ENCODE peak calls at places on chromosomes 13 and 19, in five cellular contexts. One of them, this sample, is unnamed.

GRCh38 chr13:21567714-21568113 is 36.3 kb downstream of the MICU2 start:
- DNase-seq in cardiac muscle cell: peak
- DNase-seq in ascending aorta: no peak
- DNase-seq in thoracic aorta: no peak
- DNase-seq in glutamatergic neuron: no peak
- DNase-seq in this sample: no peak

GRCh38 chr13:94192576-94192975 is 286.9 kb downstream of the DCT start:
- DNase-seq in cardiac muscle cell: peak
- DNase-seq in ascending aorta: no peak
- DNase-seq in thoracic aorta: no peak
- DNase-seq in glutamatergic neuron: peak
- DNase-seq in this sample: peak

GRCh38 chr13:26061947-26062346 is 10.1 kb upstream of the SHISA2 start:
- DNase-seq in cardiac muscle cell: peak
- DNase-seq in ascending aorta: no peak
- DNase-seq in thoracic aorta: no peak
- DNase-seq in glutamatergic neuron: no peak
- DNase-seq in this sample: no peak

GRCh38 chr19:38538793-38539528 is 78.8 kb downstream of the MAP4K1 start:
- DNase-seq in cardiac muscle cell: no peak
- DNase-seq in ascending aorta: no peak
- DNase-seq in thoracic aorta: no peak
- DNase-seq in glutamatergic neuron: no peak
- DNase-seq in this sample: no peak

GRCh38 chr19:35528218-35529038 is at the start of gene SBSN:
- DNase-seq in cardiac muscle cell: peak
- DNase-seq in ascending aorta: no peak
- DNase-seq in thoracic aorta: no peak
- DNase-seq in glutamatergic neuron: no peak
- DNase-seq in this sample: no peak

GRCh38 chr19:32453736-32454135 is 48.2 kb downstream of the DPY19L3 start:
- DNase-seq in cardiac muscle cell: peak
- DNase-seq in ascending aorta: no peak
- DNase-seq in thoracic aorta: no peak
- DNase-seq in glutamatergic neuron: no peak
- DNase-seq in this sample: no peak

GRCh38 chr13:25300861-25301346 is 521 bp upstream of the NUP58 start:
- DNase-seq in cardiac muscle cell: peak
- DNase-seq in ascending aorta: peak
- DNase-seq in thoracic aorta: no peak
- DNase-seq in glutamatergic neuron: peak
- DNase-seq in this sample: peak

GRCh38 chr19:485122-485521 is 11.2 kb upstream of the MADCAM1 start:
- DNase-seq in cardiac muscle cell: no peak
- DNase-seq in ascending aorta: no peak
- DNase-seq in thoracic aorta: no peak
- DNase-seq in glutamatergic neuron: peak
- DNase-seq in this sample: no peak

GRCh38 chr19:7590256-7590655 is 5.4 kb upstream of the CAMSAP3 start:
- DNase-seq in cardiac muscle cell: no peak
- DNase-seq in ascending aorta: no peak
- DNase-seq in thoracic aorta: no peak
- DNase-seq in glutamatergic neuron: no peak
- DNase-seq in this sample: no peak

GRCh38 chr19:11377756-11378155 is 3.3 kb downstream of the SWSAP1 start:
- DNase-seq in cardiac muscle cell: no peak
- DNase-seq in ascending aorta: no peak
- DNase-seq in thoracic aorta: no peak
- DNase-seq in glutamatergic neuron: no peak
- DNase-seq in this sample: no peak

GRCh38 chr19:50410109-50410508 is 8.6 kb upstream of the SPIB start:
- DNase-seq in cardiac muscle cell: no peak
- DNase-seq in ascending aorta: no peak
- DNase-seq in thoracic aorta: no peak
- DNase-seq in glutamatergic neuron: no peak
- DNase-seq in this sample: no peak

GRCh38 chr19:58543826-58544590 is at the start of gene TRIM28:
- DNase-seq in cardiac muscle cell: peak
- DNase-seq in ascending aorta: peak
- DNase-seq in thoracic aorta: peak
- DNase-seq in glutamatergic neuron: peak
- DNase-seq in this sample: peak

GRCh38 chr13:98399756-98400155 is 177.2 kb downstream of the STK24 start:
- DNase-seq in cardiac muscle cell: no peak
- DNase-seq in ascending aorta: no peak
- DNase-seq in thoracic aorta: no peak
- DNase-seq in glutamatergic neuron: no peak
- DNase-seq in this sample: no peak

GRCh38 chr19:48558018-48558684 is 6.2 kb downstream of the SULT2B1 start:
- DNase-seq in cardiac muscle cell: peak
- DNase-seq in ascending aorta: no peak
- DNase-seq in thoracic aorta: no peak
- DNase-seq in glutamatergic neuron: no peak
- DNase-seq in this sample: no peak

GRCh38 chr13:43470610-43471009 is 316.2 kb downstream of the ENOX1 start:
- DNase-seq in cardiac muscle cell: no peak
- DNase-seq in ascending aorta: no peak
- DNase-seq in thoracic aorta: no peak
- DNase-seq in glutamatergic neuron: no peak
- DNase-seq in this sample: no peak

GRCh38 chr19:11887618-11888531 is at the start of gene ZNF69:
- DNase-seq in cardiac muscle cell: peak
- DNase-seq in ascending aorta: peak
- DNase-seq in thoracic aorta: peak
- DNase-seq in glutamatergic neuron: peak
- DNase-seq in this sample: no peak

GRCh38 chr19:29745253-29745652 is 30.2 kb upstream of the C19orf12 start:
- DNase-seq in cardiac muscle cell: no peak
- DNase-seq in ascending aorta: no peak
- DNase-seq in thoracic aorta: no peak
- DNase-seq in glutamatergic neuron: peak
- DNase-seq in this sample: peak

GRCh38 chr13:41544824-41545707 is 87.7 kb downstream of the RGCC start:
- DNase-seq in cardiac muscle cell: no peak
- DNase-seq in ascending aorta: no peak
- DNase-seq in thoracic aorta: no peak
- DNase-seq in glutamatergic neuron: no peak
- DNase-seq in this sample: no peak

GRCh38 chr19:1309977-1310852 is 24.5 kb downstream of the EFNA2 start:
- DNase-seq in cardiac muscle cell: no peak
- DNase-seq in ascending aorta: no peak
- DNase-seq in thoracic aorta: no peak
- DNase-seq in glutamatergic neuron: no peak
- DNase-seq in this sample: no peak

GRCh38 chr13:78913656-78914055 is 254.7 kb upstream of the OBI1 start:
- DNase-seq in cardiac muscle cell: no peak
- DNase-seq in ascending aorta: no peak
- DNase-seq in thoracic aorta: no peak
- DNase-seq in glutamatergic neuron: no peak
- DNase-seq in this sample: no peak

GRCh38 chr19:29815231-29815630 is 3.4 kb downstream of the CCNE1 start:
- DNase-seq in cardiac muscle cell: no peak
- DNase-seq in ascending aorta: no peak
- DNase-seq in thoracic aorta: no peak
- DNase-seq in glutamatergic neuron: no peak
- DNase-seq in this sample: no peak

GRCh38 chr19:50427997-50428425 is 4.7 kb upstream of the MYBPC2 start:
- DNase-seq in cardiac muscle cell: peak
- DNase-seq in ascending aorta: peak
- DNase-seq in thoracic aorta: no peak
- DNase-seq in glutamatergic neuron: no peak
- DNase-seq in this sample: no peak

GRCh38 chr13:75596657-75597182 is 39.4 kb upstream of the LMO7 start:
- DNase-seq in cardiac muscle cell: no peak
- DNase-seq in ascending aorta: no peak
- DNase-seq in thoracic aorta: no peak
- DNase-seq in glutamatergic neuron: no peak
- DNase-seq in this sample: no peak

GRCh38 chr13:41716236-41716635 is 244.7 kb downstream of the VWA8 start:
- DNase-seq in cardiac muscle cell: no peak
- DNase-seq in ascending aorta: no peak
- DNase-seq in thoracic aorta: no peak
- DNase-seq in glutamatergic neuron: no peak
- DNase-seq in this sample: no peak

GRCh38 chr13:22017226-22017625 is 346.4 kb downstream of the FGF9 start:
- DNase-seq in cardiac muscle cell: no peak
- DNase-seq in ascending aorta: no peak
- DNase-seq in thoracic aorta: no peak
- DNase-seq in glutamatergic neuron: no peak
- DNase-seq in this sample: no peak

GRCh38 chr19:18596752-18597157 is 8.2 kb downstream of the REX1BD start:
- DNase-seq in cardiac muscle cell: peak
- DNase-seq in ascending aorta: no peak
- DNase-seq in thoracic aorta: no peak
- DNase-seq in glutamatergic neuron: peak
- DNase-seq in this sample: no peak

GRCh38 chr13:33571618-33572017 is 246.3 kb upstream of the RFC3 start:
- DNase-seq in cardiac muscle cell: no peak
- DNase-seq in ascending aorta: no peak
- DNase-seq in thoracic aorta: no peak
- DNase-seq in glutamatergic neuron: no peak
- DNase-seq in this sample: no peak

GRCh38 chr19:49924004-49924880 is 4.8 kb upstream of the ATF5 start:
- DNase-seq in cardiac muscle cell: no peak
- DNase-seq in ascending aorta: no peak
- DNase-seq in thoracic aorta: no peak
- DNase-seq in glutamatergic neuron: peak
- DNase-seq in this sample: no peak

GRCh38 chr19:29872224-29872731 is 60.5 kb downstream of the CCNE1 start:
- DNase-seq in cardiac muscle cell: peak
- DNase-seq in ascending aorta: no peak
- DNase-seq in thoracic aorta: no peak
- DNase-seq in glutamatergic neuron: peak
- DNase-seq in this sample: peak

GRCh38 chr13:65943711-65944110 is 1286.4 kb downstream of the PCDH9 start:
- DNase-seq in cardiac muscle cell: peak
- DNase-seq in ascending aorta: no peak
- DNase-seq in thoracic aorta: no peak
- DNase-seq in glutamatergic neuron: no peak
- DNase-seq in this sample: no peak

GRCh38 chr13:50198508-50198907 is 183.3 kb downstream of the KCNRG start:
- DNase-seq in cardiac muscle cell: peak
- DNase-seq in ascending aorta: no peak
- DNase-seq in thoracic aorta: no peak
- DNase-seq in glutamatergic neuron: no peak
- DNase-seq in this sample: no peak

GRCh38 chr13:23740002-23740401 is 149.2 kb downstream of the MIPEP start:
- DNase-seq in cardiac muscle cell: no peak
- DNase-seq in ascending aorta: no peak
- DNase-seq in thoracic aorta: no peak
- DNase-seq in glutamatergic neuron: no peak
- DNase-seq in this sample: no peak

GRCh38 chr13:23731709-23732108 is 157.5 kb downstream of the MIPEP start:
- DNase-seq in cardiac muscle cell: no peak
- DNase-seq in ascending aorta: no peak
- DNase-seq in thoracic aorta: no peak
- DNase-seq in glutamatergic neuron: no peak
- DNase-seq in this sample: no peak

GRCh38 chr13:23735329-23735728 is 153.9 kb downstream of the MIPEP start:
- DNase-seq in cardiac muscle cell: no peak
- DNase-seq in ascending aorta: no peak
- DNase-seq in thoracic aorta: no peak
- DNase-seq in glutamatergic neuron: no peak
- DNase-seq in this sample: no peak

GRCh38 chr13:23739597-23739996 is 149.6 kb downstream of the MIPEP start:
- DNase-seq in cardiac muscle cell: no peak
- DNase-seq in ascending aorta: no peak
- DNase-seq in thoracic aorta: no peak
- DNase-seq in glutamatergic neuron: no peak
- DNase-seq in this sample: no peak

GRCh38 chr13:23736541-23736940 is 152.7 kb downstream of the MIPEP start:
- DNase-seq in cardiac muscle cell: no peak
- DNase-seq in ascending aorta: no peak
- DNase-seq in thoracic aorta: no peak
- DNase-seq in glutamatergic neuron: no peak
- DNase-seq in this sample: no peak
- TF ChIP-seq CTCF in cardiac muscle cell: no peak
- TF ChIP-seq CTCF in ascending aorta: no peak
- TF ChIP-seq CTCF in thoracic aorta: no peak
- TF ChIP-seq CTCF in glutamatergic neuron: no peak
- TF ChIP-seq CTCF in this sample: no peak

GRCh38 chr13:110415669-110416068 is 108.6 kb downstream of the COL4A2 start:
- DNase-seq in cardiac muscle cell: no peak
- DNase-seq in ascending aorta: no peak
- DNase-seq in thoracic aorta: no peak
- DNase-seq in glutamatergic neuron: no peak
- DNase-seq in this sample: no peak
- TF ChIP-seq CTCF in cardiac muscle cell: no peak
- TF ChIP-seq CTCF in ascending aorta: no peak
- TF ChIP-seq CTCF in thoracic aorta: no peak
- TF ChIP-seq CTCF in glutamatergic neuron: no peak
- TF ChIP-seq CTCF in this sample: no peak

GRCh38 chr19:41226053-41226873 is 7.2 kb downstream of the AXL start:
- DNase-seq in cardiac muscle cell: peak
- DNase-seq in ascending aorta: peak
- DNase-seq in thoracic aorta: peak
- DNase-seq in glutamatergic neuron: peak
- DNase-seq in this sample: peak
- TF ChIP-seq CTCF in cardiac muscle cell: no peak
- TF ChIP-seq CTCF in ascending aorta: peak
- TF ChIP-seq CTCF in thoracic aorta: no peak
- TF ChIP-seq CTCF in glutamatergic neuron: no peak
- TF ChIP-seq CTCF in this sample: no peak

DNA sequence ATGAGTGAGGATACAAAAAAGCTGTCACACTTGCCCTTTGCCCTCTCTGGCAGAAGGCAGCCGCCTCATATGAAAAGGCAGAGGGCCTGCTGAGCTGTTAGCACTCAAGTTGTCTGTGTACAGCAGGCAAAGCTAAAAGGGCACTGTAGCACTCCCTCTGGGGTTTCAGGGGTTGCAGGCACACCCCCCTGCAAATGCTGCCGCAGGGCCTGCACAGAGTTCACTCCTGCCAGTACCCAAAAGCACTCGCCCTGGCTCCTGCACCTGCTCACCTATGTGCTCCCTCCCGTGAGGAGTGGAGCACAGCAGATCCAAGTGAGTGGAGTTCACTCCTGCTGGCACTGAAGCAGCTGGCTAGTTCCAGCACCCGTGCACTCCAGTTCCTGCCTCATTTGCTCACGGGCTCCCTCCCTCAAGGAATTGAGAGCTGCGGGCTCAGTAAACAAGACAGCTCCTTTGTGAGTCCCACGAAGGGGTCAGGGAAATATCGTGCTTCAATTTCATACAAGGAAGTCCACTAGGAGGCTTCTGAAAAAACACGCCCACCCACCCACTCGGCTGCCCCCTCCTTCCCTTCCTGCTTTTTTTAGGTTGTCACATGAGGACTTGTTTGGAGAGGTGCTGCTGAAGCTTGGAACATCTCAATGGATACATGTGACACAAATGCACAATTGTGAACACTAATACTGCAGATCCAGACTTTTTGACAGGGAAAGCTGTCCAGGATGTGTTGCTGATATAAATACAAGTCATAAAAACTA is 9.9 kb upstream of the RCBTB2 start:
- DNase-seq in cardiac muscle cell: peak
- DNase-seq in ascending aorta: peak
- DNase-seq in thoracic aorta: no peak
- DNase-seq in glutamatergic neuron: peak
- DNase-seq in this sample: peak
- TF ChIP-seq CTCF in cardiac muscle cell: peak
- TF ChIP-seq CTCF in ascending aorta: no peak
- TF ChIP-seq CTCF in thoracic aorta: peak
- TF ChIP-seq CTCF in glutamatergic neuron: no peak
- TF ChIP-seq CTCF in this sample: no peak

GRCh38 chr19:22606954-22607652 is 27.0 kb upstream of the ZNF492 start:
- DNase-seq in cardiac muscle cell: no peak
- DNase-seq in ascending aorta: peak
- DNase-seq in thoracic aorta: no peak
- DNase-seq in glutamatergic neuron: no peak
- DNase-seq in this sample: no peak
- TF ChIP-seq CTCF in cardiac muscle cell: no peak
- TF ChIP-seq CTCF in ascending aorta: no peak
- TF ChIP-seq CTCF in thoracic aorta: no peak
- TF ChIP-seq CTCF in glutamatergic neuron: no peak
- TF ChIP-seq CTCF in this sample: no peak